ENCODE peak calls at places on chromosomes 6 and 20, in seven cellular contexts. One of them, this sample, is unnamed.

GRCh38 chr6:146851837-146852236 is 253.1 kb downstream of the ADGB start:
- DNase-seq in upper lobe of right lung: no peak
- DNase-seq in breast epithelium: no peak
- DNase-seq in neural crest cell: no peak
- DNase-seq in AG04449: peak
- DNase-seq in Peyer's patch: no peak
- DNase-seq in brain microvascular endothelial cell: peak
- DNase-seq in this sample: no peak

GRCh38 chr6:154196333-154196732 is 157.3 kb downstream of the OPRM1 start:
- DNase-seq in upper lobe of right lung: no peak
- DNase-seq in breast epithelium: no peak
- DNase-seq in neural crest cell: no peak
- DNase-seq in AG04449: no peak
- DNase-seq in Peyer's patch: no peak
- DNase-seq in brain microvascular endothelial cell: no peak
- DNase-seq in this sample: no peak

GRCh38 chr20:49310695-49311094 is 32.8 kb upstream of the ZNFX1 start:
- DNase-seq in upper lobe of right lung: no peak
- DNase-seq in breast epithelium: no peak
- DNase-seq in neural crest cell: no peak
- DNase-seq in AG04449: no peak
- DNase-seq in Peyer's patch: no peak
- DNase-seq in brain microvascular endothelial cell: peak
- DNase-seq in this sample: no peak

GRCh38 chr20:52379723-52380336 is 188.3 kb upstream of the ZFP64 start:
- DNase-seq in upper lobe of right lung: peak
- DNase-seq in breast epithelium: no peak
- DNase-seq in neural crest cell: peak
- DNase-seq in AG04449: no peak
- DNase-seq in Peyer's patch: no peak
- DNase-seq in brain microvascular endothelial cell: peak
- DNase-seq in this sample: no peak

GRCh38 chr20:4893709-4894108 is 107.6 kb downstream of the SLC23A2 start:
- DNase-seq in upper lobe of right lung: no peak
- DNase-seq in breast epithelium: no peak
- DNase-seq in neural crest cell: no peak
- DNase-seq in AG04449: no peak
- DNase-seq in Peyer's patch: no peak
- DNase-seq in brain microvascular endothelial cell: no peak
- DNase-seq in this sample: no peak

GRCh38 chr6:32194825-32195651 is 2.6 kb upstream of the GPSM3 start:
- DNase-seq in upper lobe of right lung: no peak
- DNase-seq in breast epithelium: peak
- DNase-seq in neural crest cell: peak
- DNase-seq in AG04449: no peak
- DNase-seq in Peyer's patch: peak
- DNase-seq in brain microvascular endothelial cell: peak
- DNase-seq in this sample: peak

GRCh38 chr20:11810316-11811130 is 107.2 kb upstream of the BTBD3 start:
- DNase-seq in upper lobe of right lung: no peak
- DNase-seq in breast epithelium: no peak
- DNase-seq in neural crest cell: no peak
- DNase-seq in AG04449: peak
- DNase-seq in Peyer's patch: no peak
- DNase-seq in brain microvascular endothelial cell: no peak
- DNase-seq in this sample: no peak

GRCh38 chr6:24600903-24601302 is 45.1 kb downstream of the KIAA0319 start:
- DNase-seq in upper lobe of right lung: no peak
- DNase-seq in breast epithelium: no peak
- DNase-seq in neural crest cell: no peak
- DNase-seq in AG04449: no peak
- DNase-seq in Peyer's patch: no peak
- DNase-seq in brain microvascular endothelial cell: no peak
- DNase-seq in this sample: no peak

GRCh38 chr6:73051147-73051546 is 174.1 kb downstream of the KHDC1L start:
- DNase-seq in upper lobe of right lung: no peak
- DNase-seq in breast epithelium: no peak
- DNase-seq in neural crest cell: no peak
- DNase-seq in AG04449: no peak
- DNase-seq in Peyer's patch: no peak
- DNase-seq in brain microvascular endothelial cell: no peak
- DNase-seq in this sample: no peak

GRCh38 chr6:11231564-11232176 is 798 bp downstream of the NEDD9 start:
- DNase-seq in upper lobe of right lung: no peak
- DNase-seq in breast epithelium: no peak
- DNase-seq in neural crest cell: no peak
- DNase-seq in AG04449: no peak
- DNase-seq in Peyer's patch: no peak
- DNase-seq in brain microvascular endothelial cell: no peak
- DNase-seq in this sample: no peak

GRCh38 chr6:79946773-79947190 is 571 bp downstream of the ELOVL4 start:
- DNase-seq in upper lobe of right lung: no peak
- DNase-seq in breast epithelium: no peak
- DNase-seq in neural crest cell: peak
- DNase-seq in AG04449: no peak
- DNase-seq in Peyer's patch: no peak
- DNase-seq in brain microvascular endothelial cell: peak
- DNase-seq in this sample: no peak

GRCh38 chr20:4720121-4720976 is 1.4 kb upstream of the PRND start:
- DNase-seq in upper lobe of right lung: peak
- DNase-seq in breast epithelium: peak
- DNase-seq in neural crest cell: peak
- DNase-seq in AG04449: peak
- DNase-seq in Peyer's patch: peak
- DNase-seq in brain microvascular endothelial cell: peak
- DNase-seq in this sample: peak

GRCh38 chr6:108896111-108896661 is 48.0 kb downstream of the ARMC2 start:
- DNase-seq in upper lobe of right lung: no peak
- DNase-seq in breast epithelium: no peak
- DNase-seq in neural crest cell: no peak
- DNase-seq in AG04449: peak
- DNase-seq in Peyer's patch: no peak
- DNase-seq in brain microvascular endothelial cell: peak
- DNase-seq in this sample: peak

GRCh38 chr20:33062105-33062629 is 8.5 kb downstream of the BPIFB3 start:
- DNase-seq in upper lobe of right lung: no peak
- DNase-seq in breast epithelium: no peak
- DNase-seq in neural crest cell: no peak
- DNase-seq in AG04449: no peak
- DNase-seq in Peyer's patch: no peak
- DNase-seq in brain microvascular endothelial cell: no peak
- DNase-seq in this sample: no peak

GRCh38 chr6:133767571-133767970 is 121.3 kb upstream of the TCF21 start:
- DNase-seq in upper lobe of right lung: no peak
- DNase-seq in breast epithelium: no peak
- DNase-seq in neural crest cell: no peak
- DNase-seq in AG04449: no peak
- DNase-seq in Peyer's patch: no peak
- DNase-seq in brain microvascular endothelial cell: no peak
- DNase-seq in this sample: no peak

GRCh38 chr6:7615611-7616383 is 25.8 kb downstream of the SNRNP48 start:
- DNase-seq in upper lobe of right lung: no peak
- DNase-seq in breast epithelium: peak
- DNase-seq in neural crest cell: peak
- DNase-seq in AG04449: no peak
- DNase-seq in Peyer's patch: no peak
- DNase-seq in brain microvascular endothelial cell: peak
- DNase-seq in this sample: peak

GRCh38 chr6:134424795-134425163 is 106.9 kb upstream of the SGK1 start:
- DNase-seq in upper lobe of right lung: no peak
- DNase-seq in breast epithelium: no peak
- DNase-seq in neural crest cell: no peak
- DNase-seq in AG04449: no peak
- DNase-seq in Peyer's patch: no peak
- DNase-seq in brain microvascular endothelial cell: no peak
- DNase-seq in this sample: no peak

GRCh38 chr6:147285087-147285855 is 81.1 kb downstream of the STXBP5 start:
- DNase-seq in upper lobe of right lung: no peak
- DNase-seq in breast epithelium: no peak
- DNase-seq in neural crest cell: no peak
- DNase-seq in AG04449: no peak
- DNase-seq in Peyer's patch: no peak
- DNase-seq in brain microvascular endothelial cell: no peak
- DNase-seq in this sample: no peak

GRCh38 chr20:31596831-31597482 is 8.1 kb upstream of the ID1 start:
- DNase-seq in upper lobe of right lung: no peak
- DNase-seq in breast epithelium: no peak
- DNase-seq in neural crest cell: no peak
- DNase-seq in AG04449: no peak
- DNase-seq in Peyer's patch: no peak
- DNase-seq in brain microvascular endothelial cell: no peak
- DNase-seq in this sample: no peak

GRCh38 chr6:137084865-137085617 is 40.3 kb upstream of the IL20RA start:
- DNase-seq in upper lobe of right lung: no peak
- DNase-seq in breast epithelium: no peak
- DNase-seq in neural crest cell: no peak
- DNase-seq in AG04449: no peak
- DNase-seq in Peyer's patch: no peak
- DNase-seq in brain microvascular endothelial cell: no peak
- DNase-seq in this sample: no peak

GRCh38 chr6:157488635-157489226 is 107.7 kb downstream of the ZDHHC14 start:
- DNase-seq in upper lobe of right lung: no peak
- DNase-seq in breast epithelium: no peak
- DNase-seq in neural crest cell: no peak
- DNase-seq in AG04449: no peak
- DNase-seq in Peyer's patch: no peak
- DNase-seq in brain microvascular endothelial cell: no peak
- DNase-seq in this sample: no peak

GRCh38 chr20:19094959-19095541 is 117.4 kb upstream of the SLC24A3 start:
- DNase-seq in upper lobe of right lung: no peak
- DNase-seq in breast epithelium: no peak
- DNase-seq in neural crest cell: no peak
- DNase-seq in AG04449: no peak
- DNase-seq in Peyer's patch: no peak
- DNase-seq in brain microvascular endothelial cell: no peak
- DNase-seq in this sample: no peak

GRCh38 chr6:90098025-90098474 is 198.6 kb downstream of the BACH2 start:
- DNase-seq in upper lobe of right lung: no peak
- DNase-seq in breast epithelium: peak
- DNase-seq in neural crest cell: no peak
- DNase-seq in AG04449: peak
- DNase-seq in Peyer's patch: peak
- DNase-seq in brain microvascular endothelial cell: peak
- DNase-seq in this sample: peak

GRCh38 chr6:166595061-166595780 is 8.7 kb upstream of the RAMACL start:
- DNase-seq in upper lobe of right lung: no peak
- DNase-seq in breast epithelium: no peak
- DNase-seq in neural crest cell: no peak
- DNase-seq in AG04449: peak
- DNase-seq in Peyer's patch: no peak
- DNase-seq in brain microvascular endothelial cell: peak
- DNase-seq in this sample: peak

GRCh38 chr6:8194499-8194898 is 92.2 kb upstream of the EEF1E1 start:
- DNase-seq in upper lobe of right lung: no peak
- DNase-seq in breast epithelium: no peak
- DNase-seq in neural crest cell: no peak
- DNase-seq in AG04449: no peak
- DNase-seq in Peyer's patch: no peak
- DNase-seq in brain microvascular endothelial cell: peak
- DNase-seq in this sample: no peak

GRCh38 chr6:146470091-146470770 is 73.4 kb upstream of the RAB32 start:
- DNase-seq in upper lobe of right lung: no peak
- DNase-seq in breast epithelium: no peak
- DNase-seq in neural crest cell: no peak
- DNase-seq in AG04449: no peak
- DNase-seq in Peyer's patch: no peak
- DNase-seq in brain microvascular endothelial cell: no peak
- DNase-seq in this sample: no peak

DNA sequence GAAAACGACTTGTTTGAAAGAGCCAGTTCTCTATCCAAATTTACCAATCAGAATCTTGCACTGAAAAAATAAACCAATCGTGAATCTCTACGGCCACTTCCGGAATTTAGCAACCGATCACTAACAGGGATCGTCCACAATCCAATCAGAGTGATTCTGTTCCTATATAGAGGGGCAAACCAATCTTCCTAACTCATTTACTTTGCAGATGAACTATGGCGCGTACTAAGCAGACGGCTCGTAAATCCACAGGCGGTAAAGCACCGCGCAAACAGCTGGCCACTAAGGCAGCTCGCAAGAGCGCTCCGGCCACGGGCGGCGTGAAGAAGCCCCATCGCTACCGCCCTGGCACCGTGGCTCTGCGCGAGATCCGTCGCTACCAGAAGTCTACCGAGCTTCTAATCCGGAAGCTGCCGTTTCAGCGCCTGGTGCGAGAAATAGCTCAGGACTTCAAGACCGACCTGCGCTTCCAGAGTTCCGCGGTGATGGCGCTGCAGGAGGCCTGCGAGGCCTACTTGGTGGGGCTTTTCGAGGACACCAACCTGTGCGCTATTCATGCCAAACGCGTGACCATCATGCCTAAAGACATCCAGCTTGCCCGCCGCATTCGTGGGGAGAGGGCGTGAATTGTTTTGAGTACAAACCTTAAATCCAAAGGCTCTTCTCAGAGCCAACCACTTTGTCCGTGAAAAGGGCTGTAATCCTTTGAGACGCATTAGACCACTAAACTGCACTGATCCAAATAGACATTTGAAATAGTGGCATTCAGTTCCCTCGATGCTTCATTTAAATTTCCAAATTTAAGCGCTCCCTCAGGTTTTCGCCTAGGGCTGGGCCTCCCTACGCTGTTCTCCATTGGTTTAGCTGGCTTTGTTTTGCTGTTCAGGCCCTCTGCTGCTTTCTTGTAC is 138.0 kb downstream of the HFE start:
- DNase-seq in upper lobe of right lung: no peak
- DNase-seq in breast epithelium: no peak
- DNase-seq in neural crest cell: peak
- DNase-seq in AG04449: no peak
- DNase-seq in Peyer's patch: no peak
- DNase-seq in brain microvascular endothelial cell: peak
- DNase-seq in this sample: no peak
- TF ChIP-seq CTCF in upper lobe of right lung: no peak
- TF ChIP-seq CTCF in breast epithelium: peak
- TF ChIP-seq CTCF in neural crest cell: peak
- TF ChIP-seq CTCF in AG04449: peak
- TF ChIP-seq CTCF in Peyer's patch: no peak
- TF ChIP-seq CTCF in brain microvascular endothelial cell: peak
- TF ChIP-seq CTCF in this sample: no peak

GRCh38 chr6:169019727-169020491 is 233.7 kb downstream of the THBS2 start:
- DNase-seq in upper lobe of right lung: no peak
- DNase-seq in breast epithelium: no peak
- DNase-seq in neural crest cell: no peak
- DNase-seq in AG04449: no peak
- DNase-seq in Peyer's patch: no peak
- DNase-seq in brain microvascular endothelial cell: no peak
- DNase-seq in this sample: no peak
- TF ChIP-seq CTCF in upper lobe of right lung: no peak
- TF ChIP-seq CTCF in breast epithelium: no peak
- TF ChIP-seq CTCF in neural crest cell: no peak
- TF ChIP-seq CTCF in AG04449: peak
- TF ChIP-seq CTCF in Peyer's patch: no peak
- TF ChIP-seq CTCF in brain microvascular endothelial cell: peak
- TF ChIP-seq CTCF in this sample: peak

GRCh38 chr6:55617272-55617671 is 38.3 kb upstream of the HMGCLL1 start:
- DNase-seq in upper lobe of right lung: no peak
- DNase-seq in breast epithelium: no peak
- DNase-seq in neural crest cell: peak
- DNase-seq in AG04449: no peak
- DNase-seq in Peyer's patch: no peak
- DNase-seq in brain microvascular endothelial cell: peak
- DNase-seq in this sample: no peak
- TF ChIP-seq CTCF in upper lobe of right lung: peak
- TF ChIP-seq CTCF in breast epithelium: no peak
- TF ChIP-seq CTCF in neural crest cell: peak
- TF ChIP-seq CTCF in AG04449: peak
- TF ChIP-seq CTCF in Peyer's patch: no peak
- TF ChIP-seq CTCF in brain microvascular endothelial cell: peak
- TF ChIP-seq CTCF in this sample: peak

GRCh38 chr6:81694855-81695254 is 57.6 kb downstream of the TENT5A start:
- DNase-seq in upper lobe of right lung: no peak
- DNase-seq in breast epithelium: no peak
- DNase-seq in neural crest cell: no peak
- DNase-seq in AG04449: no peak
- DNase-seq in Peyer's patch: no peak
- DNase-seq in brain microvascular endothelial cell: no peak
- DNase-seq in this sample: no peak
- TF ChIP-seq CTCF in upper lobe of right lung: no peak
- TF ChIP-seq CTCF in breast epithelium: no peak
- TF ChIP-seq CTCF in neural crest cell: no peak
- TF ChIP-seq CTCF in AG04449: no peak
- TF ChIP-seq CTCF in Peyer's patch: no peak
- TF ChIP-seq CTCF in brain microvascular endothelial cell: no peak
- TF ChIP-seq CTCF in this sample: no peak